ENCODE peak calls at places on chromosome 9, in five cellular contexts. A is SK-N-SH, H is stomach, T is esophagus squamous epithelium, K is right atrium auricular region. G is an unnamed sample.

GRCh38 chr9:92965759-92966517 is 18.6 kb downstream of the FGD3 start:
- DNase-seq in A (no peak), H (peak), T (no peak), K (no peak), G (no peak)

GRCh38 chr9:88746744-88747398 is 211.9 kb downstream of the NXNL2 start:
- DNase-seq in A (no peak), H (no peak), T (no peak), K (no peak), G (no peak)

GRCh38 chr9:91187965-91188344 is 173.8 kb downstream of the AUH start:
- DNase-seq in A (no peak), H (no peak), T (no peak), K (peak), G (no peak)

GRCh38 chr9:104871961-104872527 is 55.9 kb downstream of the ABCA1 start:
- DNase-seq in A (no peak), H (no peak), T (no peak), K (no peak), G (no peak)

GRCh38 chr9:38177680-38178079 is 108.7 kb upstream of the SHB start:
- DNase-seq in A (no peak), H (no peak), T (no peak), K (no peak), G (no peak)

GRCh38 chr9:77003366-77003765 is 16.1 kb upstream of the FOXB2 start:
- DNase-seq in A (no peak), H (no peak), T (no peak), K (no peak), G (no peak)

GRCh38 chr9:70578720-70579119 is 164.3 kb upstream of the KLF9 start:
- DNase-seq in A (no peak), H (no peak), T (no peak), K (no peak), G (no peak)

GRCh38 chr9:91255327-91255726 is 106.4 kb downstream of the AUH start:
- DNase-seq in A (no peak), H (no peak), T (no peak), K (no peak), G (no peak)

GRCh38 chr9:84300271-84300670 is 40.3 kb downstream of the SLC28A3 start:
- DNase-seq in A (no peak), H (no peak), T (no peak), K (no peak), G (no peak)

GRCh38 chr9:97501972-97502221 is 431 bp downstream of the TMOD1 start:
- DNase-seq in A (peak), H (no peak), T (no peak), K (no peak), G (no peak)

GRCh38 chr9:36949470-36949869 is 84.6 kb downstream of the PAX5 start:
- DNase-seq in A (no peak), H (no peak), T (no peak), K (no peak), G (no peak)

GRCh38 chr9:73780916-73781315 is 629.3 kb downstream of the ANXA1 start:
- DNase-seq in A (no peak), H (no peak), T (no peak), K (no peak), G (no peak)

GRCh38 chr9:38342096-38342495 is 50.4 kb upstream of the ALDH1B1 start:
- DNase-seq in A (no peak), H (no peak), T (no peak), K (peak), G (no peak)

GRCh38 chr9:105901514-105902109 is 207.3 kb downstream of the TMEM38B start:
- DNase-seq in A (peak), H (no peak), T (no peak), K (no peak), G (no peak)

GRCh38 chr9:125521462-125522327 is 185.3 kb downstream of the MAPKAP1 start:
- DNase-seq in A (no peak), H (no peak), T (no peak), K (no peak), G (no peak)

GRCh38 chr9:5799314-5799713 is 33.6 kb downstream of the ERMP1 start:
- DNase-seq in A (peak), H (no peak), T (no peak), K (no peak), G (no peak)

GRCh38 chr9:137891588-137892423 is 14.2 kb downstream of the CACNA1B start:
- DNase-seq in A (no peak), H (no peak), T (no peak), K (no peak), G (no peak)

GRCh38 chr9:105146677-105147076 is 97.8 kb upstream of the SLC44A1 start:
- DNase-seq in A (peak), H (no peak), T (no peak), K (no peak), G (no peak)

GRCh38 chr9:25677301-25678146 is 720 bp downstream of the TUSC1 start:
- DNase-seq in A (peak), H (peak), T (no peak), K (peak), G (peak)

GRCh38 chr9:6902423-6902822 is 144.7 kb downstream of the KDM4C start:
- DNase-seq in A (no peak), H (no peak), T (no peak), K (no peak), G (no peak)

GRCh38 chr9:122383992-122384461 is 13.2 kb downstream of the PTGS1 start:
- DNase-seq in A (no peak), H (no peak), T (no peak), K (no peak), G (peak)

GRCh38 chr9:138061631-138062030 is 184.0 kb downstream of the CACNA1B start:
- DNase-seq in A (no peak), H (no peak), T (no peak), K (no peak), G (no peak)

GRCh38 chr9:35035851-35036701 is 36.3 kb downstream of the VCP start:
- DNase-seq in A (no peak), H (peak), T (no peak), K (peak), G (no peak)

GRCh38 chr9:93081081-93081529 is 14.9 kb upstream of the CARD19 start:
- DNase-seq in A (peak), H (no peak), T (no peak), K (no peak), G (no peak)

GRCh38 chr9:92468206-92468605 is 14.1 kb downstream of the ASPN start:
- DNase-seq in A (no peak), H (no peak), T (no peak), K (no peak), G (no peak)

GRCh38 chr9:79165006-79165405 is 406.8 kb upstream of the TLE4 start:
- DNase-seq in A (no peak), H (no peak), T (no peak), K (no peak), G (no peak)

GRCh38 chr9:121772600-121773285 is 121.3 kb downstream of the DAB2IP start:
- DNase-seq in A (no peak), H (peak), T (no peak), K (no peak), G (no peak)

GRCh38 chr9:126131066-126132010 is 195.3 kb upstream of the MVB12B start:
- DNase-seq in A (peak), H (peak), T (no peak), K (peak), G (no peak)

GRCh38 chr9:20419552-20419951 is 202.7 kb downstream of the MLLT3 start:
- DNase-seq in A (no peak), H (no peak), T (no peak), K (no peak), G (no peak)

GRCh38 chr9:125439434-125440272 is 178.0 kb downstream of the GAPVD1 start:
- DNase-seq in A (no peak), H (peak), T (no peak), K (no peak), G (no peak)

GRCh38 chr9:127770905-127771569 is 7.4 kb downstream of the SH2D3C start:
- DNase-seq in A (peak), H (peak), T (peak), K (peak), G (peak)

GRCh38 chr9:89470239-89470638 is 27.7 kb downstream of the SEMA4D start:
- DNase-seq in A (no peak), H (no peak), T (no peak), K (no peak), G (no peak)

GRCh38 chr9:128992995-128993394 is 35.1 kb downstream of the SH3GLB2 start:
- DNase-seq in A (no peak), H (peak), T (no peak), K (no peak), G (no peak)
- TF ChIP-seq CTCF in A (peak), H (peak), T (peak), K (no peak), G (no peak)

GRCh38 chr9:120350596-120350995 is 229.4 kb downstream of the CDK5RAP2 start:
- DNase-seq in A (no peak), H (no peak), T (no peak), K (no peak), G (no peak)
- H3K27ac ChIP-seq in A (no peak), H (no peak), T (no peak), K (no peak), G (no peak)

DNA sequence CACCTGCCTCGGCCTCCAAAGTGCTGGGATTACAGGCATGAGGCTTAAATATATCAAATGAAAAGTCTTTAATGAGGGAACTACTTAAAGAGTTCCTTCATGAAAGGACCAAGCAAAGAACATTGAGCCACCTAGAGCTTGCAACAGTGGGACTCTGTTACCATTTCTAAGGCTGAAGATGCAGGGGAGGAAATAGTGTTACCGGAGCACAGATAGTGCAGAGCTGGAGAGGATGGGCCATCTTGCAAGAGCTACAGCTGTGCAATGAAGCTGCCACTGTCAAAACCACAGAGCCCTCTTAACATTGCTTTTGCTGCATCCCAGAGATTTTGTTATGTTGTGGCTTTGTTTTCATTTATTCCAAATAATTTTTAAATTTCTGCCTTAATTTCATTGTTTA is 77.1 kb upstream of the NAA35 start:
- DNase-seq in A (no peak), H (no peak), T (no peak), K (no peak), G (no peak)
- H3K4me3 ChIP-seq in A (no peak), H (no peak), T (no peak), K (no peak), G (no peak)

GRCh38 chr9:94852373-94852772 is 125.9 kb downstream of the AOPEP start:
- DNase-seq in A (no peak), H (no peak), T (no peak), K (no peak), G (no peak)

GRCh38 chr9:94859226-94859625 is 132.7 kb downstream of the AOPEP start:
- DNase-seq in A (no peak), H (no peak), T (no peak), K (no peak), G (no peak)

GRCh38 chr9:94859891-94860290 is 133.4 kb downstream of the AOPEP start:
- DNase-seq in A (no peak), H (no peak), T (no peak), K (no peak), G (no peak)

GRCh38 chr9:94853887-94854286 is 127.4 kb downstream of the AOPEP start:
- DNase-seq in A (no peak), H (no peak), T (no peak), K (no peak), G (no peak)

DNA sequence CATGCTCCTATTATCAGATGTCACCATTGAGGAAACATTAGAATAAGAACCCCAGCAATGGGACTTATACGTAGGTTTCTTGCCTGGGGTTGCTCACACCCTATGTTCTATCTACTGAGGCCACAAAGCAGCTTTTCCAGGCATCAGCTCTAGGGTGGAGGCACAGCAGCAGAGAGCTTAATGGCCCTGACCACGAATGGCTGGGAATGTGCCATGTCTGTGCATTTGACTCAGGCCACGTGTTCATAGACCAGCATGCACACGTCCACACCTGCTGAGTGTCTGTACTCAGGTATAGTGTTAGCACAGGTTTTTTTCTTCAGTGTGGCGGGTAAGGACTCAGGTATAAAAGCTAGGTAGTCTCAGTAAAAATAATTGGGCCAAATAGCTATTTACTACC is 129.4 kb downstream of the AOPEP start:
- DNase-seq in A (no peak), H (no peak), T (no peak), K (no peak), G (no peak)
- TF ChIP-seq CTCF in A (no peak), H (no peak), T (no peak), K (no peak), G (no peak)

GRCh38 chr9:129481424-129481823 is 139.5 kb downstream of the C9orf50 start:
- DNase-seq in A (no peak), H (no peak), T (no peak), K (no peak), G (no peak)
- H3K27ac ChIP-seq in A (peak), H (peak), T (peak), K (peak), G (peak)

G was measured in thoracic aorta.